ENCODE peak calls at places on chromosomes 7 and 10, in four cellular contexts. Q, Y, T and G are unnamed samples.

GRCh38 chr7:44849277-44850210 is 1.7 kb upstream of the H2AZ2 start:
- DNase-seq in T (no peak), Y (peak; percentile 14), Q (no peak), G (peak; percentile 12)

GRCh38 chr10:43415544-43415943 is 6.6 kb upstream of the HNRNPF start:
- DNase-seq in Y (no peak), T (no peak), Q (no peak), G (no peak)

GRCh38 chr10:47361293-47361692 is 13.1 kb downstream of the RBP3 start:
- DNase-seq in T (peak; percentile 43), Y (peak; percentile 32), Q (no peak), G (peak; percentile 27)

GRCh38 chr7:134327896-134328295 is 11.2 kb upstream of the SLC35B4 start:
- DNase-seq in Y (peak; percentile 57), Q (peak; percentile 12), T (peak; percentile 93), G (peak; percentile 62)

GRCh38 chr10:91477236-91477635 is 67.1 kb downstream of the HECTD2 start:
- DNase-seq in T (no peak), Y (no peak), Q (no peak), G (no peak)

GRCh38 chr10:84935772-84936171 is 607.4 kb downstream of the CCSER2 start:
- DNase-seq in T (no peak), Y (no peak), Q (no peak), G (no peak)

GRCh38 chr7:144438759-144439158 is 35.3 kb upstream of the NOBOX start:
- DNase-seq in Q (no peak), Y (no peak), T (no peak), G (no peak)

GRCh38 chr7:101870361-101871062 is 53.1 kb downstream of the CUX1 start:
- DNase-seq in T (no peak), Y (no peak), Q (peak; percentile 57), G (peak; percentile 18)

GRCh38 chr7:28128608-28129007 is 52.0 kb downstream of the JAZF1 start:
- DNase-seq in Q (no peak), T (peak; percentile 37), Y (no peak), G (no peak)

GRCh38 chr10:48805848-48806247 is 121.2 kb downstream of the WDFY4 start:
- DNase-seq in T (no peak), Y (no peak), Q (peak; percentile 24), G (no peak)

GRCh38 chr10:80268266-80268665 is 21.2 kb downstream of the MAT1A start:
- DNase-seq in T (no peak), Q (no peak), Y (no peak), G (no peak)

GRCh38 chr10:130243015-130243414 is 106.8 kb downstream of the GLRX3 start:
- DNase-seq in Y (no peak), T (no peak), Q (no peak), G (no peak)

GRCh38 chr10:123455861-123456260 is 210.3 kb upstream of the GPR26 start:
- DNase-seq in Q (no peak), Y (no peak), T (no peak), G (no peak)

GRCh38 chr7:125563557-125563956 is 633.9 kb upstream of the POT1 start:
- DNase-seq in Y (no peak), T (no peak), Q (no peak), G (peak; percentile 21)

GRCh38 chr10:22280078-22280477 is 36.1 kb upstream of the COMMD3 start:
- DNase-seq in Q (no peak), Y (no peak), T (no peak), G (no peak)

GRCh38 chr7:18889436-18889835 is 228.0 kb downstream of the TWIST1 start:
- DNase-seq in Q (no peak), T (no peak), Y (no peak), G (peak; percentile 38)

GRCh38 chr10:112758961-112759360 is 191.1 kb upstream of the TCF7L2 start:
- DNase-seq in Y (no peak), T (no peak), Q (no peak), G (no peak)

GRCh38 chr7:44768663-44769361 is 20.2 kb downstream of the ZMIZ2 start:
- DNase-seq in Y (no peak), Q (no peak), T (no peak), G (no peak)

GRCh38 chr7:142088022-142088714 is 23.4 kb upstream of the MGAM2 start:
- DNase-seq in Q (no peak), T (no peak), Y (no peak), G (peak; percentile 78)

GRCh38 chr7:1691601-1692499 is 21.8 kb downstream of the ELFN1 start:
- DNase-seq in Y (no peak), T (peak; percentile 36), Q (peak; percentile 8), G (no peak)

GRCh38 chr7:125663961-125664360 is 734.3 kb upstream of the POT1 start:
- DNase-seq in T (no peak), Y (no peak), Q (no peak), G (no peak)

GRCh38 chr10:16870331-16870730 is 53.1 kb upstream of the RSU1 start:
- DNase-seq in T (no peak), Q (no peak), Y (no peak), G (no peak)

GRCh38 chr10:14362098-14362497 is 31.4 kb upstream of the FRMD4A start:
- DNase-seq in Y (no peak), Q (no peak), T (no peak), G (no peak)

GRCh38 chr10:132293416-132294195 is 14.1 kb downstream of the STK32C start:
- DNase-seq in Q (no peak), T (no peak), Y (no peak), G (no peak)

GRCh38 chr7:28298870-28299484 is 113.3 kb upstream of the CREB5 start:
- DNase-seq in T (peak; percentile 93), Y (peak; percentile 72), Q (no peak), G (peak; percentile 73)

GRCh38 chr10:31687545-31688482 is 240.8 kb downstream of the ARHGAP12 start:
- DNase-seq in Y (no peak), T (no peak), Q (no peak), G (no peak)

GRCh38 chr10:131996508-131997365 is 15.0 kb upstream of the BNIP3 start:
- DNase-seq in T (no peak), Y (no peak), Q (peak; percentile 87), G (no peak)

GRCh38 chr10:3945026-3945425 is 160.0 kb upstream of the KLF6 start:
- DNase-seq in Y (no peak), T (no peak), Q (no peak), G (no peak)

GRCh38 chr10:11012476-11012875 is 5.2 kb upstream of the CELF2 start:
- DNase-seq in Y (no peak), T (no peak), Q (peak; percentile 84), G (no peak)

GRCh38 chr7:16702433-16702832 is 51.1 kb upstream of the TSPAN13 start:
- DNase-seq in Y (no peak), Q (no peak), T (peak; percentile 36), G (no peak)